ENCODE peak calls at places on chromosome 18, in seven cellular contexts. Z is body of pancreas; H is aorta; F is T-cell; W is T-helper 2 cell; A is effector memory CD8-positive, alpha-beta T cell; B is NCI-H1436. K is an unnamed sample.

GRCh38 chr18:48915621-48916425 is 34.9 kb downstream of the SMAD7 start:
- DNase-seq in A (no peak), F (no peak), W (no peak), H (no peak), Z (no peak), B (no peak), K (no peak)

GRCh38 chr18:70453058-70453775 is 164.4 kb downstream of the SOCS6 start:
- DNase-seq in H (no peak), A (no peak), W (no peak), B (no peak), F (no peak), Z (no peak), K (no peak)

GRCh38 chr18:59915606-59916005 is 15.8 kb downstream of the PMAIP1 start:
- DNase-seq in A (no peak), W (no peak), F (no peak), H (no peak), Z (no peak), B (no peak), K (no peak)

GRCh38 chr18:76821356-76821874 is 942 bp upstream of the ZNF236 start:
- DNase-seq in B (no peak), A (no peak), W (peak; percentile 45), Z (no peak), H (no peak), F (no peak), K (no peak)

GRCh38 chr18:42675810-42676209 is 439.7 kb downstream of the RIT2 start:
- DNase-seq in H (no peak), Z (no peak), B (peak; percentile 75), A (no peak), F (no peak), W (no peak), K (no peak)

GRCh38 chr18:35852786-35853185 is 119.7 kb upstream of the RMP24 start:
- DNase-seq in A (no peak), W (no peak), Z (no peak), F (no peak), B (no peak), H (no peak), K (no peak)

GRCh38 chr18:58222439-58223125 is 178.6 kb downstream of the NEDD4L start:
- DNase-seq in W (no peak), Z (no peak), A (no peak), H (no peak), F (no peak), B (no peak), K (no peak)

GRCh38 chr18:38695559-38696270 is 1130.1 kb upstream of the CELF4 start:
- DNase-seq in W (peak; percentile 1), Z (no peak), H (no peak), B (no peak), A (no peak), F (no peak), K (no peak)

GRCh38 chr18:7457276-7457675 is 109.8 kb upstream of the PTPRM start:
- DNase-seq in A (no peak), F (no peak), H (no peak), B (no peak), W (no peak), Z (no peak), K (no peak)

GRCh38 chr18:51361130-51361860 is 163.8 kb upstream of the MEX3C start:
- DNase-seq in W (peak; percentile 2), H (no peak), Z (no peak), F (no peak), A (no peak), B (no peak), K (no peak)

GRCh38 chr18:46010676-46011075 is 43.5 kb upstream of the EPG5 start:
- DNase-seq in A (no peak), B (no peak), W (no peak), H (no peak), F (no peak), Z (no peak), K (no peak)

GRCh38 chr18:56322403-56322802 is 316.0 kb downstream of the TXNL1 start:
- DNase-seq in W (no peak), A (no peak), Z (no peak), B (no peak), H (no peak), F (no peak), K (peak; percentile 27)

GRCh38 chr18:50614838-50615237 is 55.0 kb downstream of the MAPK4 start:
- DNase-seq in B (no peak), F (no peak), Z (peak; percentile 17), W (no peak), H (no peak), A (no peak), K (no peak)

GRCh38 chr18:2978626-2979025 is 34.3 kb downstream of the LPIN2 start:
- DNase-seq in B (no peak), W (peak; percentile 50), A (no peak), H (peak; percentile 68), Z (no peak), F (no peak), K (no peak)

GRCh38 chr18:50797147-50797546 is 22.7 kb downstream of the MRO start:
- DNase-seq in B (no peak), A (no peak), H (no peak), W (no peak), F (no peak), Z (peak; percentile 74), K (no peak)

GRCh38 chr18:55907352-55908045 is 319.5 kb upstream of the TCF4 start:
- DNase-seq in W (no peak), F (no peak), H (no peak), A (no peak), B (no peak), Z (no peak), K (peak; percentile 29)

GRCh38 chr18:66874375-66874774 is 270.5 kb upstream of the CDH19 start:
- DNase-seq in B (no peak), Z (no peak), W (no peak), H (no peak), A (no peak), F (no peak), K (no peak)

GRCh38 chr18:58603365-58604067 is 25.4 kb downstream of the ALPK2 start:
- DNase-seq in Z (no peak), W (peak; percentile 56), H (no peak), F (no peak), A (no peak), B (no peak), K (no peak)

GRCh38 chr18:24913507-24914147 is 438.3 kb downstream of the ZNF521 start:
- DNase-seq in H (no peak), B (no peak), F (no peak), Z (no peak), A (no peak), W (no peak), K (no peak)

GRCh38 chr18:44826418-44827259 is 146.0 kb downstream of the SETBP1 start:
- DNase-seq in A (no peak), F (no peak), W (no peak), B (no peak), H (peak; percentile 81), Z (peak; percentile 76), K (peak; percentile 42)

GRCh38 chr18:51006948-51007786 is 22.8 kb upstream of the SMAD4 start:
- DNase-seq in W (no peak), Z (no peak), A (no peak), B (no peak), H (no peak), F (no peak), K (no peak)

GRCh38 chr18:40016405-40016804 is 1938.6 kb upstream of the PIK3C3 start:
- DNase-seq in F (no peak), Z (no peak), B (no peak), W (no peak), H (no peak), A (no peak), K (no peak)

GRCh38 chr18:8616026-8616401 is 6.8 kb downstream of the RAB12 start:
- DNase-seq in W (no peak), A (no peak), B (peak; percentile 4), F (no peak), H (no peak), Z (no peak), K (no peak)